ENCODE peak calls at places on chromosomes 16 and 17, in five cellular contexts. L, A, C, E and V are unnamed samples. For H3K4me1, the result is how much of the 10 kb centered on the place peaks cover.

GRCh38 chr16:714558-715447 is at the start of gene METRN:
- DNase-seq in L (peak), A (peak), C (peak), E (peak), V (peak)

GRCh38 chr17:17683710-17684365 is 2.6 kb downstream of the RAI1 start:
- DNase-seq in L (no peak), A (no peak), C (no peak), E (no peak), V (no peak)

GRCh38 chr16:2090819-2091721 is 43.3 kb downstream of the TSC2 start:
- DNase-seq in L (peak), A (no peak), C (peak), E (peak), V (no peak)

GRCh38 chr16:84467256-84467655 is 37.2 kb downstream of the MEAK7 start:
- DNase-seq in L (no peak), A (no peak), C (peak), E (peak), V (no peak)

GRCh38 chr17:78014651-78015050 is 56.1 kb downstream of the TNRC6C start:
- DNase-seq in L (no peak), A (no peak), C (no peak), E (no peak), V (no peak)

GRCh38 chr16:83771306-83771942 is 36.4 kb upstream of the HSBP1 start:
- DNase-seq in L (no peak), A (peak), C (no peak), E (no peak), V (no peak)

GRCh38 chr16:21613361-21613760 is 14.0 kb downstream of the METTL9 start:
- DNase-seq in L (no peak), A (no peak), C (no peak), E (no peak), V (no peak)

GRCh38 chr16:87263418-87264052 is 53.7 kb downstream of the C16orf95 start:
- DNase-seq in L (no peak), A (no peak), C (peak), E (peak), V (no peak)

GRCh38 chr17:56185491-56185890 is 32.2 kb downstream of the ANKFN1 start:
- DNase-seq in L (no peak), A (no peak), C (no peak), E (no peak), V (no peak)

GRCh38 chr16:85466989-85467388 is 146.1 kb upstream of the GSE1 start:
- DNase-seq in L (no peak), A (no peak), C (no peak), E (no peak), V (no peak)

GRCh38 chr16:54447606-54448440 is 161.2 kb upstream of the IRX3 start:
- DNase-seq in L (no peak), A (no peak), C (peak), E (no peak), V (no peak)

GRCh38 chr16:63876096-63876495 is 1245.8 kb downstream of the CDH11 start:
- DNase-seq in L (no peak), A (no peak), C (no peak), E (no peak), V (no peak)

GRCh38 chr16:78882751-78883150 is 717.8 kb downstream of the MAF start:
- DNase-seq in L (no peak), A (no peak), C (no peak), E (no peak), V (no peak)

GRCh38 chr16:64452446-64452845 is 669.4 kb downstream of the CDH11 start:
- DNase-seq in L (no peak), A (no peak), C (no peak), E (no peak), V (no peak)

GRCh38 chr17:30380643-30381419 is 2.1 kb downstream of the CPD start:
- DNase-seq in L (no peak), A (no peak), C (no peak), E (no peak), V (no peak)

GRCh38 chr17:71237903-71238538 is 882.8 kb upstream of the SOX9 start:
- DNase-seq in L (no peak), A (no peak), C (peak), E (no peak), V (no peak)

GRCh38 chr16:24789881-24790280 is 55.9 kb upstream of the SLC5A11 start:
- DNase-seq in L (no peak), A (no peak), C (no peak), E (no peak), V (no peak)

GRCh38 chr16:69017036-69017783 is 88.2 kb upstream of the HAS3 start:
- DNase-seq in L (no peak), A (no peak), C (peak), E (no peak), V (no peak)

GRCh38 chr16:68022728-68023537 is at the start of the genes DDX28 and DUS2:
- DNase-seq in L (peak), A (peak), C (peak), E (peak), V (peak)

GRCh38 chr17:12624221-12624620 is 41.5 kb upstream of the MYOCD start:
- DNase-seq in L (no peak), A (no peak), C (no peak), E (no peak), V (no peak)

GRCh38 chr17:34652001-34652400 is 72.6 kb downstream of the TMEM132E start:
- DNase-seq in L (peak), A (no peak), C (no peak), E (no peak), V (no peak)

GRCh38 chr17:28472871-28473497 is 460 bp upstream of the SLC13A2 start:
- DNase-seq in L (no peak), A (no peak), C (no peak), E (no peak), V (no peak)

GRCh38 chr16:3736116-3736515 is 18.8 kb upstream of the TRAP1 start:
- DNase-seq in L (no peak), A (no peak), C (no peak), E (peak), V (no peak)

GRCh38 chr17:10125761-10126553 is 72.4 kb downstream of the GAS7 start:
- DNase-seq in L (no peak), A (no peak), C (no peak), E (peak), V (no peak)

GRCh38 chr17:17599965-17600364 is 8.5 kb upstream of the PEMT start:
- DNase-seq in L (no peak), A (no peak), C (no peak), E (no peak), V (no peak)

GRCh38 chr17:57004944-57005579 is 27.1 kb downstream of the SCPEP1 start:
- DNase-seq in L (no peak), A (no peak), C (peak), E (no peak), V (no peak)

GRCh38 chr17:19336938-19337711 is 25.4 kb downstream of the B9D1 start:
- DNase-seq in L (no peak), A (no peak), C (no peak), E (peak), V (no peak)

GRCh38 chr16:24921229-24921628 is 75.5 kb downstream of the SLC5A11 start:
- DNase-seq in L (no peak), A (no peak), C (no peak), E (no peak), V (no peak)

GRCh38 chr17:77507116-77507885 is 366.5 kb downstream of the SEC14L1 start:
- DNase-seq in L (no peak), A (peak), C (no peak), E (peak), V (no peak)

GRCh38 chr16:19363741-19364140 is 53.9 kb upstream of the TMC5 start:
- DNase-seq in L (no peak), A (no peak), C (no peak), E (no peak), V (no peak)

GRCh38 chr16:86831366-86831765 is 253.0 kb downstream of the FOXL1 start:
- DNase-seq in L (no peak), A (no peak), C (peak), E (no peak), V (peak)

GRCh38 chr17:19664821-19665181 is 16.2 kb downstream of the ALDH3A2 start:
- DNase-seq in L (no peak), A (no peak), C (no peak), E (no peak), V (no peak)

GRCh38 chr17:40181205-40181604 is 3.9 kb downstream of the RAPGEFL1 start:
- DNase-seq in L (no peak), A (peak), C (no peak), E (no peak), V (no peak)
- H3K4me3 ChIP-seq in L (no peak), A (no peak), C (no peak), E (no peak), V (no peak)

DNA sequence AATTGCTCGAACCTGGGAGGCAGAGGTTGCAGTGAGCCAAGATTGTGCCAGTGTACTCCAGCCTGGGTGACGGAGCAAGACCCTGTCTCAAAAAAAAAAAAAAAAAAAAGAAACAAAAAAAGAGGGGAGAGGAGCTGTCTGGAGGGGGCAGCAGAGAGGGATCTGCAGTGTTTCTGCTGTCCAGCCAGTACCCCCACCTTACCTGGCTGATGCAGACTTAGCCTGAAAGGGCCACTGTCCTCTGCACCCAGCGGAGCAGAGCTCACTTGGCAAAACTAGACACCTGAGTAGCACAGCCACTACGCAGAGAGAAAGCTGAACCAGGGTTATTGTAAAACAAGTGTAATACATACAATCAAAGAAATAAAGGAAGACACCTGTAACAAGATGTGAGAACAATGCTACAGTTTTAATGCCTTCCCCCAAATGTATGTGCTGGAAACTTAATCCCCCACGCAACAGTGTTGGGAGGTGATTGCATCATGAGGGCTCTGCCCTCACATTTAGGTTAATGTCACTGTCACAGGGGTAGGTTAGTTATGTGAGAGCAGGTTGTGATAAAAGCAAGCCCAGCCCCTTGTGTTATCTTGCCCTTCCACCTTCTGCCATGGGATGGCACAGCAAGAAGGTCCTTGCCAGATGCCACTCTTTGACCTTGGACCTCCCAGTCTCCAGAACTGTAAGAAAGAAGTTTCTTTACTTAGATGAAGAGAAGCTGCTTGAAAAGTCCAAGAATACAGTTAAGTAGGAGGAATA is 211.2 kb downstream of the RPTOR start:
- DNase-seq in L (no peak), A (no peak), C (no peak), E (no peak), V (no peak)
- TF ChIP-seq CTCF in L (no peak), A (peak), C (no peak), E (no peak), V (peak)

DNA sequence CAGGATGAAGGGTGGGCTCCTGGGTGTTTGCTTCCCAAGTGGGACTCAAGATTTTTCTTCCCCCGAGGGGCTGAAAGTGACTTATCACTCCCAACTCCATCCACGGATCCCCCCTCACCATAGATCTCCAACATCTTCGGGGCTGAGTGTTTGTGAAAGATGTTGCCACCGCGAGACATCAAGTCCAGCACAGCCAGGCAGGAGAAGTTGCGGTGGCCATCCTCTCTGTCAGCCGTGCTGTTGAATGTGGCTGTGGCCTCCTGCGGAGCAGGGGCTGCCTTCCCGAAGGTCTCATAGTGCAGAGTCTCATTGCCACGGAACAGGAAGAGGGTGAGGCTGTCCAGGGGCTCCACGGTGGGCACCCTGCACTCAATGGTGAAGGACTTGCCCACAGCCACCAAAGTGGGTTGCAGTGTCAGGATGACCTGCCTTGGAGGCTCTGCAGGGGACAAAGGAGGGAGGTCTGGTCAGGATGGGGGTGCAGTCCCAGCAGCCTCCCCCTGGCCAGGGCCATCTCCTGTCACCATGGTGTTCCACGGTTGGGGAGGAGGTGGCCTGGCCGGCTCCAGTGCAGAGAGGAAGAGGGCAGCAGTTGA is 5.5 kb downstream of the PRR29 start:
- DNase-seq in L (no peak), A (no peak), C (no peak), E (no peak), V (peak)
- H3K4me1 ChIP-seq in L (half or more), A (under half), C (under half), E (under half), V (under half)

GRCh38 chr17:40344321-40345160 is 20.0 kb downstream of the GJD3 start:
- DNase-seq in L (no peak), A (no peak), C (no peak), E (no peak), V (no peak)
- H3K4me3 ChIP-seq in L (peak), A (peak), C (peak), E (peak), V (no peak)

DNA sequence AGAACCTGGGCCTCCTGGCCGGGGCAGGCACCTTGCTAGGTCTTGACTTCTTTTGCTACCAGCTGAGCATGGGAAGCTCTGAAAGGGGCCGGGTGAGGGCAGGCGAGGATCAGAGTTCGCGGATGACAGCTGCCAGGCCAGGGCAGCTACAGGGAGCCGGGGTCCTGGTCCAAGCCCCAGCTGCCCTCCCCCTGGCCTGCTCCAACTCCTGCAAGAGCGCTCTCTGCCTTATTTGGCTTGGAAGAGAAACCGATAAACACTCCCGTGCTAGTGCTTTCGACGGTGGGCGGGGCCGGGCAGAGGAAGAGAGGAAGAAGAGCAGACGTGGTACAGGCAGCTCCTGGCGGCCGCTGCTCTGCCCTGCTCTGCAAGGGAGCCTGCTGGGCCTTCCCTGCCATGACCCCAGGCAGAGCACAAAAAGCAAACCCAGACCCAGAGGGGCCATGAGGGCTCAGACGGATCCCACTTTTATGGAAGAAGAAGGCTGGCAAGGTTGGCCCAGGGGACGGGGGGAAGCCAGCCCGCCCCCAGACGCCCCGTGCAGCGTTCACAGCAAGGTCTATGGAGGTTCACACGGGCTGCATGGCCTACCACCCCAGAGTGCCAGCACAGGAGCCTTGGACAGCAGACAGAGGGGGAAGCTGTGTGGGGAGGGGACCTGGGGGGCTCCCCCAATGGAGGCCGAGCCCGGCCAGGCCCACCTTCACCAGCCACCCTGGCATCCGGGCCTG is 25.6 kb downstream of the PIEZO1 start:
- DNase-seq in L (peak), A (peak), C (no peak), E (peak), V (no peak)
- TF ChIP-seq CTCF in L (no peak), A (no peak), C (no peak), E (peak), V (no peak)